ENCODE peak calls at places on chromosomes 7 and 10, in four cellular contexts. One of them, this sample, is unnamed.

GRCh38 chr10:13743101-13743693 is 156.4 kb downstream of the PRPF18 start:
- DNase-seq in NCI-H774: no peak
- DNase-seq in nucleus accumbens: no peak
- DNase-seq in astrocyte of the hippocampus: peak
- DNase-seq in this sample: no peak

GRCh38 chr10:133475821-133476640 is 22.3 kb downstream of the SCART1 start:
- DNase-seq in astrocyte of the hippocampus: no peak
- DNase-seq in NCI-H774: no peak
- DNase-seq in nucleus accumbens: no peak
- DNase-seq in this sample: no peak

GRCh38 chr10:121438320-121438719 is 159.9 kb downstream of the FGFR2 start:
- DNase-seq in nucleus accumbens: no peak
- DNase-seq in astrocyte of the hippocampus: no peak
- DNase-seq in NCI-H774: no peak
- DNase-seq in this sample: no peak

GRCh38 chr7:123131556-123132345 is 68.0 kb downstream of the SLC13A1 start:
- DNase-seq in NCI-H774: no peak
- DNase-seq in astrocyte of the hippocampus: no peak
- DNase-seq in nucleus accumbens: no peak
- DNase-seq in this sample: no peak

GRCh38 chr10:68237173-68237572 is 5.3 kb upstream of the ATOH7 start:
- DNase-seq in nucleus accumbens: no peak
- DNase-seq in NCI-H774: no peak
- DNase-seq in astrocyte of the hippocampus: no peak
- DNase-seq in this sample: no peak

GRCh38 chr7:102425639-102426267 is 7.6 kb upstream of the ORAI2 start:
- DNase-seq in nucleus accumbens: no peak
- DNase-seq in NCI-H774: no peak
- DNase-seq in astrocyte of the hippocampus: no peak
- DNase-seq in this sample: no peak

GRCh38 chr10:92123031-92123450 is 167.8 kb downstream of the CPEB3 start:
- DNase-seq in nucleus accumbens: no peak
- DNase-seq in astrocyte of the hippocampus: peak
- DNase-seq in NCI-H774: no peak
- DNase-seq in this sample: no peak

GRCh38 chr10:87618470-87619423 is 40.9 kb upstream of the PAPSS2 start:
- DNase-seq in nucleus accumbens: no peak
- DNase-seq in astrocyte of the hippocampus: no peak
- DNase-seq in NCI-H774: peak
- DNase-seq in this sample: no peak

GRCh38 chr10:105259201-105259600 is 618.1 kb downstream of the SORCS3 start:
- DNase-seq in astrocyte of the hippocampus: no peak
- DNase-seq in nucleus accumbens: no peak
- DNase-seq in NCI-H774: no peak
- DNase-seq in this sample: no peak

GRCh38 chr7:101874028-101874427 is 56.6 kb downstream of the CUX1 start:
- DNase-seq in astrocyte of the hippocampus: peak
- DNase-seq in NCI-H774: no peak
- DNase-seq in nucleus accumbens: no peak
- DNase-seq in this sample: no peak

GRCh38 chr7:8408871-8409270 is 24.5 kb upstream of the NXPH1 start:
- DNase-seq in NCI-H774: no peak
- DNase-seq in astrocyte of the hippocampus: no peak
- DNase-seq in nucleus accumbens: no peak
- DNase-seq in this sample: no peak

GRCh38 chr10:111598433-111599059 is 521.7 kb downstream of the ADRA2A start:
- DNase-seq in nucleus accumbens: no peak
- DNase-seq in NCI-H774: no peak
- DNase-seq in astrocyte of the hippocampus: peak
- DNase-seq in this sample: peak

GRCh38 chr10:130967161-130967560 is 344.4 kb downstream of the TCERG1L start:
- DNase-seq in NCI-H774: no peak
- DNase-seq in astrocyte of the hippocampus: no peak
- DNase-seq in nucleus accumbens: no peak
- DNase-seq in this sample: no peak

GRCh38 chr7:98613601-98614425 is 3.3 kb upstream of the NPTX2 start:
- DNase-seq in astrocyte of the hippocampus: peak
- DNase-seq in nucleus accumbens: no peak
- DNase-seq in NCI-H774: no peak
- DNase-seq in this sample: no peak

GRCh38 chr7:76364198-76364584 is 5.4 kb upstream of the YWHAG start:
- DNase-seq in nucleus accumbens: no peak
- DNase-seq in NCI-H774: no peak
- DNase-seq in astrocyte of the hippocampus: no peak
- DNase-seq in this sample: no peak

GRCh38 chr7:99265848-99266247 is 6.8 kb upstream of the MYH16 start:
- DNase-seq in astrocyte of the hippocampus: no peak
- DNase-seq in nucleus accumbens: no peak
- DNase-seq in NCI-H774: no peak
- DNase-seq in this sample: no peak

This sample was measured in COR-L47.